ENCODE peak calls at places on chromosomes 7 and 10, in nine cellular contexts. L is ovary; I is left lung; T is transverse colon; X is PC-3; B is CD4-positive, CD25-positive, alpha-beta regulatory T cell; N is thoracic aorta; S is tibial artery; Y is aorta. P is an unnamed sample.

GRCh38 chr7:158353606-158354570 is 233.7 kb downstream of the PTPRN2 start:
- DNase-seq in L (no peak), I (peak; percentile 36), T (peak; percentile 19), X (peak; percentile 61), B (no peak), N (no peak), S (no peak), Y (peak; percentile 51), P (no peak)

GRCh38 chr10:11520892-11521291 is 90.6 kb downstream of the USP6NL start:
- DNase-seq in L (no peak), I (no peak), T (no peak), X (no peak), B (no peak), N (no peak), S (no peak), Y (no peak), P (no peak)

GRCh38 chr7:111126987-111127386 is 36.1 kb downstream of the LRRN3 start:
- DNase-seq in L (no peak), I (no peak), T (no peak), X (peak; percentile 61), B (no peak), N (no peak), S (no peak), Y (no peak), P (no peak)

GRCh38 chr7:95630702-95631458 is 34.6 kb upstream of the PDK4 start:
- DNase-seq in L (no peak), I (no peak), T (no peak), X (no peak), B (no peak), N (no peak), S (no peak), Y (no peak), P (no peak)

GRCh38 chr10:129483427-129484010 is 16.5 kb downstream of the MGMT start:
- DNase-seq in L (no peak), I (no peak), T (no peak), X (no peak), B (no peak), N (no peak), S (no peak), Y (no peak), P (no peak)

GRCh38 chr10:60732240-60733188 is 45.8 kb upstream of the CDK1 start:
- DNase-seq in L (peak; percentile 53), I (peak; percentile 85), T (peak; percentile 51), X (peak; percentile 74), B (peak; percentile 9), N (no peak), S (no peak), Y (peak; percentile 73), P (no peak)

GRCh38 chr7:141562972-141563371 is 11.8 kb downstream of the AGK start:
- DNase-seq in L (no peak), I (no peak), T (no peak), X (no peak), B (no peak), N (no peak), S (no peak), Y (no peak), P (no peak)

GRCh38 chr10:114940735-114941134 is 2.7 kb downstream of the TRUB1 start:
- DNase-seq in L (no peak), I (no peak), T (no peak), X (no peak), B (no peak), N (no peak), S (no peak), Y (no peak), P (no peak)

GRCh38 chr10:21134645-21135395 is 237.7 kb upstream of the NEBL start:
- DNase-seq in L (no peak), I (no peak), T (no peak), X (peak; percentile 94), B (no peak), N (no peak), S (no peak), Y (no peak), P (no peak)

GRCh38 chr10:12919574-12919973 is 81.9 kb downstream of the CCDC3 start:
- DNase-seq in L (no peak), I (no peak), T (no peak), X (no peak), B (no peak), N (no peak), S (no peak), Y (no peak), P (no peak)

GRCh38 chr10:100983868-100984669 is 3.2 kb downstream of the MRPL43 start:
- DNase-seq in L (no peak), I (no peak), T (no peak), X (no peak), B (no peak), N (no peak), S (no peak), Y (peak; percentile 70), P (peak; percentile 32)

GRCh38 chr10:103627111-103627892 is 133.8 kb downstream of the NEURL1 start:
- DNase-seq in L (no peak), I (no peak), T (no peak), X (no peak), B (no peak), N (no peak), S (no peak), Y (no peak), P (peak; percentile 30)
- H3K36me3 ChIP-seq in L (no peaks in the 10 kb centered on the region), I (no peaks in the 10 kb centered on the region), T (peaks cover 22% of the 10 kb centered on the region), X (no peaks in the 10 kb centered on the region), B (peaks cover 12% of the 10 kb centered on the region), N (peaks cover 4% of the 10 kb centered on the region), S (peaks cover 7% of the 10 kb centered on the region), Y (no peaks in the 10 kb centered on the region), P (no peaks in the 10 kb centered on the region)

GRCh38 chr10:92111336-92111939 is 179.4 kb downstream of the CPEB3 start:
- DNase-seq in L (no peak), I (no peak), T (no peak), X (peak; percentile 52), B (no peak), N (no peak), S (no peak), Y (no peak), P (no peak)

GRCh38 chr10:92108747-92109146 is 182.1 kb downstream of the CPEB3 start:
- DNase-seq in L (no peak), I (no peak), T (no peak), X (no peak), B (no peak), N (no peak), S (no peak), Y (no peak), P (no peak)

GRCh38 chr10:92112462-92112861 is 178.4 kb downstream of the CPEB3 start:
- DNase-seq in L (no peak), I (no peak), T (no peak), X (no peak), B (no peak), N (no peak), S (no peak), Y (no peak), P (no peak)

GRCh38 chr10:92108120-92108519 is 182.8 kb downstream of the CPEB3 start:
- DNase-seq in L (no peak), I (no peak), T (no peak), X (no peak), B (no peak), N (no peak), S (no peak), Y (no peak), P (no peak)

GRCh38 chr10:92110039-92110794 is 180.7 kb downstream of the CPEB3 start:
- DNase-seq in L (no peak), I (no peak), T (no peak), X (peak; percentile 39), B (no peak), N (no peak), S (no peak), Y (no peak), P (no peak)
- H3K4me1 ChIP-seq in L (peaks cover 12% of the 10 kb centered on the region), I (peaks cover 16% of the 10 kb centered on the region), T (no peaks in the 10 kb centered on the region), X (peaks cover 15% of the 10 kb centered on the region), B (no peaks in the 10 kb centered on the region), N (peaks cover 72% of the 10 kb centered on the region), S (peaks cover 12% of the 10 kb centered on the region), Y (peaks cover 21% of the 10 kb centered on the region), P (peaks cover 21% of the 10 kb centered on the region)

GRCh38 chr7:151124205-151124880 is 38.1 kb downstream of the AGAP3 start:
- DNase-seq in L (no peak), I (peak; percentile 73), T (no peak), X (no peak), B (no peak), N (no peak), S (no peak), Y (no peak), P (peak; percentile 22)

GRCh38 chr7:151123485-151124204 is 37.4 kb downstream of the AGAP3 start:
- DNase-seq in L (peak; percentile 88), I (peak; percentile 93), T (peak; percentile 88), X (peak; percentile 86), B (peak; percentile 81), N (no peak), S (peak; percentile 61), Y (peak; percentile 93), P (peak; percentile 91)

GRCh38 chr7:151125835-151126481 is 39.7 kb downstream of the AGAP3 start:
- DNase-seq in L (no peak), I (peak; percentile 78), T (peak; percentile 60), X (no peak), B (no peak), N (no peak), S (no peak), Y (no peak), P (peak; percentile 31)

GRCh38 chr7:151125459-151125834 is 39.2 kb downstream of the AGAP3 start:
- DNase-seq in L (no peak), I (peak; percentile 69), T (peak; percentile 64), X (no peak), B (no peak), N (no peak), S (no peak), Y (no peak), P (peak; percentile 40)

DNA sequence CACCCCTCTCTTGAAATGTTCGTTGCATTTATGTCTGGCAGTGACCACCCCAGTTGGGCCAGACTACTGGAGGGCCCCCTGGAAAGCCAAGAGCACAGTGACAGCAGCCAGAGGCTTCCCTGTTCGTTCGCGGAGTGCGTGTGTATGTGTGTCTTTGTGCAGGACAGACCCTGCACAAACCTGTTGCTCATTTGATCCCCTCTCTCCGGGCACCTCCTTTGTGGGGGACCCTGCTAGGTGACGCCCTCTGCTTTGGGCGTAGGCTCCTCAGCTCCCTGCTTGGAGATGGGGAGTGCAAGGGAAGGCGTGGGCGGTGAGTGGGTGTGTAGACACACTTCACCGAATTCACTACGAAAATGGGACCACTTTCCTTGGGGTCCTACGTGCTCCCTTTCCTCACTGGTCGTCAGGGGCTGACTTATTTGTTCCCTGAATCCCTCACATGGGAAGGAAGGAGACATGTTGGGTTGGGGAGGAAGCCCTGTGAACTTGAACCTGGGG is 38.7 kb downstream of the AGAP3 start:
- DNase-seq in L (no peak), I (peak; percentile 43), T (no peak), X (no peak), B (no peak), N (no peak), S (no peak), Y (no peak), P (peak; percentile 14)
- H3K36me3 ChIP-seq in L (no peaks in the 10 kb centered on the region), I (no peaks in the 10 kb centered on the region), T (peaks cover 13% of the 10 kb centered on the region), X (peaks cover 11% of the 10 kb centered on the region), B (peaks cover 4% of the 10 kb centered on the region), N (peaks cover 25% of the 10 kb centered on the region), S (peaks cover 41% of the 10 kb centered on the region), Y (peaks cover 2% of the 10 kb centered on the region), P (peaks cover 8% of the 10 kb centered on the region)

GRCh38 chr10:73864229-73864628 is 10.1 kb downstream of the CAMK2G start:
- DNase-seq in L (no peak), I (no peak), T (no peak), X (no peak), B (no peak), N (no peak), S (no peak), Y (no peak), P (no peak)
- H3K4me1 ChIP-seq in L (no peaks in the 10 kb centered on the region), I (peaks cover 80% of the 10 kb centered on the region), T (peaks cover 34% of the 10 kb centered on the region), X (no peaks in the 10 kb centered on the region), B (peaks cover 82% of the 10 kb centered on the region), N (peaks cover 99% of the 10 kb centered on the region), S (peaks cover 97% of the 10 kb centered on the region), Y (peaks cover 3% of the 10 kb centered on the region), P (no peaks in the 10 kb centered on the region)

P was measured in pancreas.